ENCODE peak calls at places on chromosomes 4 and X, in eight cellular contexts. N, P, B, G, K, H, I and J are unnamed samples.

GRCh38 chr4:99803702-99804101 is 12.9 kb upstream of the DAPP1 start:
- DNase-seq in G (no peak), I (no peak), N (no peak), H (no peak), K (no peak), P (no peak), B (no peak), J (no peak)

GRCh38 chr4:132709024-132709423 is 440.1 kb upstream of the PCDH10 start:
- DNase-seq in H (no peak), P (no peak), I (no peak), K (no peak), B (no peak), G (no peak), N (no peak), J (no peak)

GRCh38 chr4:113355550-113356371 is 306.3 kb downstream of the ANK2 start:
- DNase-seq in H (peak; percentile 90), K (peak; percentile 16), N (peak; percentile 8), I (no peak), G (no peak), P (no peak), B (no peak), J (no peak)

GRCh38 chrX:145405012-145405411 is 157.7 kb downstream of the SPANXN1 start:
- DNase-seq in B (no peak), P (no peak), G (no peak), H (peak; percentile 15), N (no peak), K (no peak), I (no peak), J (no peak)

GRCh38 chr4:99723555-99724450 is 66.2 kb upstream of the C4orf54 start:
- DNase-seq in G (no peak), B (no peak), K (peak; percentile 46), I (peak; percentile 66), P (peak; percentile 88), N (peak; percentile 76), H (peak; percentile 88), J (peak; percentile 49)

GRCh38 chr4:152693875-152694274 is 14.1 kb upstream of the TMEM154 start:
- DNase-seq in G (no peak), P (no peak), K (no peak), I (no peak), B (no peak), N (no peak), H (no peak), J (no peak)

GRCh38 chr4:151672996-151673395 is 87.8 kb downstream of the GATB start:
- DNase-seq in P (no peak), N (no peak), B (no peak), K (no peak), H (no peak), G (no peak), I (no peak), J (no peak)

GRCh38 chr4:76756416-76756815 is 141.5 kb downstream of the SOWAHB start:
- DNase-seq in G (no peak), K (no peak), N (no peak), I (no peak), P (no peak), H (no peak), B (no peak), J (no peak)

GRCh38 chr4:105170703-105171102 is 24.0 kb downstream of the TET2 start:
- DNase-seq in I (no peak), N (no peak), K (no peak), G (no peak), H (no peak), P (no peak), B (no peak), J (no peak)

GRCh38 chr4:30837131-30837539 is 117.0 kb downstream of the PCDH7 start:
- DNase-seq in B (no peak), G (no peak), I (no peak), P (no peak), K (no peak), N (no peak), H (peak; percentile 6), J (no peak)

GRCh38 chrX:1452497-1453389 is at the start of gene ASMTL:
- DNase-seq in K (peak; percentile 100), P (peak; percentile 100), G (peak; percentile 98), B (no peak), H (peak; percentile 99), N (peak; percentile 100), I (peak; percentile 100), J (peak; percentile 100)
- TF ChIP-seq POLR2A in K (peak; percentile 29), P (peak; percentile 54), G (peak; percentile 37), B (no peak), H (peak; percentile 94), N (peak; percentile 77), I (peak; percentile 16), J (peak; percentile 90)

DNA sequence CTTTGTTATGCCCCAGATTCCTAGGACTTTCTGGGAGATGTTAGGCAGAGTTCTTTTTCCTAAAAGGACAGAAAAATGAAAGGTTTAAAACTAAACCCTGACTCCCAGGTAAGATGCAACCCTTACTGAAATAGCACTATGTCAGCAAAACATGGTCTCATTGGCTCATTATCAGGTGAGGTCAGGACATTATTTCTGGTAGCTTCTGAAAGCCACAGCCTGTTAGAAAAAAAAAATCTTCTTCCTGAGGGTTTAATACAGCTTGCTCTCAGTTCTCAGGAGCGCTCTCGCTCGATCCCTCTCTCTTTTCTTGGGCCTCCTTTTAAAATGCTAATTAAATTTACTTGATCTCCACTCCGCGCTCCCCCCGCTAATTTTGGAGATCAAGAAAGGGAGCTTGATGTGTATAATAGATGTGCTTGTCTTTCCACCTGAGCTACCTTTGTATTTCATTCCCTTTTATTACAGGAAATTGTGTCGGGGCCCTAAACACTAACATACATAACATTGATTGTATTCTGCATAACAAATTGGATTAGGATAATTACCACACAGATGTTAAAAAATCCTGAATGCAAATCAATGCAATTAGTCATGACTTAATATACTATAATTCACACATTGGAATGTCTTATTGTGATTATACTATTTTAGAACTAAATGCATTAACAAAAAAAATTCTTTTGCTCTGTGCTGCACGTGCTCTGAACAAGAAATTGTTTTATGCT is 101.7 kb upstream of the TEX13D start:
- DNase-seq in K (no peak), N (no peak), B (no peak), P (no peak), I (no peak), G (no peak), H (no peak), J (no peak)
- H3K27ac ChIP-seq in K (no peak overlapping the region), N (no peak overlapping the region), B (no peak overlapping the region), P (no peak overlapping the region), I (no peak overlapping the region), G (no peak overlapping the region), H (no peak overlapping the region), J (no peak overlapping the region)

DNA sequence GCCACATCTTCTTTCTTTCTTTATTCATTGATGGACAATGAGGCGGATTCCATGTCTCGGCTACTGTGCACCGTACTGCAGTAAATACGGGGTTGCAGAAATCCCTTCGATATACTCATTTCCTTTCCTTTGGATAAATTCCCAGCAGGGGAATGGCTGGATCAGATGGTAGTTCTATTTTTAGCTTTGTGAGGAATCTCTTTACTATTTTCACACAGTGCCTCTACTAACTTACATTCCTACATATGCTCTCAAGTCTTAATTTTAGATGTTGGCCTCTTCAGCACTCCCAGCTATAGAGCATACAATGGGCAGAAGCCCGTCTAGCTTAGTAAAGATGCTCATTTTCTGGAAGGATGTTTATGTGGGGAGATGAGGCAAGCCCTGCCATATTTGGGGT is 317.4 kb downstream of the ASMT start:
- DNase-seq in N (no peak), P (no peak), G (no peak), B (no peak), H (no peak), K (no peak), I (no peak), J (no peak)
- H3K4me3 ChIP-seq in N (no peak overlapping the region), P (no peak overlapping the region), G (no peak overlapping the region), B (no peak overlapping the region), H (no peak overlapping the region), K (no peak overlapping the region), I (no peak overlapping the region), J (no peak overlapping the region)

GRCh38 chr4:158171456-158171790 is 1.4 kb downstream of the GASK1B start:
- DNase-seq in K (no peak), H (no peak), B (no peak), N (no peak), P (no peak), G (no peak), I (no peak), J (no peak)
- TF ChIP-seq POLR2A in K (no peak), H (no peak), B (no peak), N (no peak), P (no peak), G (no peak), I (no peak), J (no peak)

GRCh38 chrX:21529771-21530170 is 128.4 kb downstream of the KLHL34 start:
- DNase-seq in H (peak; percentile 59), B (no peak), I (no peak), K (no peak), P (no peak), G (no peak), N (no peak), J (no peak)
- H3K27ac ChIP-seq in H (no peak overlapping the region), B (no peak overlapping the region), I (no peak overlapping the region), K (no peak overlapping the region), P (no peak overlapping the region), G (no peak overlapping the region), N (no peak overlapping the region), J (no peak overlapping the region)